ENCODE peak calls at places on chromosomes 13 and 19, in six cellular contexts. U is RWPE2, A is GM12864, T is lower leg skin, I is mesothelial cell of epicardium, Q is astrocyte of the spinal cord. N is an unnamed sample.

GRCh38 chr19:49065905-49066512 is 1.4 kb upstream of the NTF4 start:
- DNase-seq in U (no peak), A (no peak), T (no peak), I (no peak), Q (no peak), N (no peak)

GRCh38 chr19:55283548-55284393 is at the start of gene BRSK1:
- DNase-seq in U (peak), A (no peak), T (no peak), I (peak), Q (peak), N (no peak)

GRCh38 chr19:28130066-28130511 is 1082.9 kb downstream of the UQCRFS1 start:
- DNase-seq in U (no peak), A (no peak), T (no peak), I (no peak), Q (no peak), N (no peak)

GRCh38 chr19:800360-801029 is 3.2 kb downstream of the PTBP1 start:
- DNase-seq in U (no peak), A (no peak), T (no peak), I (no peak), Q (no peak), N (no peak)

GRCh38 chr13:89923052-89923451 is 1424.4 kb upstream of the MIR17HG start:
- DNase-seq in U (no peak), A (no peak), T (no peak), I (no peak), Q (no peak), N (no peak)

GRCh38 chr19:53552001-53552721 is 14.2 kb downstream of the ZNF331 start:
- DNase-seq in U (no peak), A (no peak), T (no peak), I (no peak), Q (no peak), N (no peak)

GRCh38 chr19:37874784-37875183 is 31.6 kb downstream of the WDR87 start:
- DNase-seq in U (no peak), A (no peak), T (no peak), I (no peak), Q (no peak), N (no peak)

GRCh38 chr13:113332615-113333014 is 31.3 kb downstream of the GRTP1 start:
- DNase-seq in U (no peak), A (no peak), T (no peak), I (no peak), Q (no peak), N (no peak)

GRCh38 chr19:19260842-19261241 is 12.3 kb downstream of the TM6SF2 start:
- DNase-seq in U (no peak), A (no peak), T (no peak), I (no peak), Q (no peak), N (no peak)

GRCh38 chr13:98089246-98089645 is 53.6 kb upstream of the FARP1 start:
- DNase-seq in U (no peak), A (no peak), T (no peak), I (no peak), Q (peak), N (no peak)

GRCh38 chr13:81987159-81987558 is 1646.2 kb upstream of the SPRY2 start:
- DNase-seq in U (no peak), A (no peak), T (no peak), I (no peak), Q (no peak), N (no peak)
- TF ChIP-seq CTCF in U (no peak), A (no peak), T (no peak), I (no peak), Q (no peak), N (no peak)

DNA sequence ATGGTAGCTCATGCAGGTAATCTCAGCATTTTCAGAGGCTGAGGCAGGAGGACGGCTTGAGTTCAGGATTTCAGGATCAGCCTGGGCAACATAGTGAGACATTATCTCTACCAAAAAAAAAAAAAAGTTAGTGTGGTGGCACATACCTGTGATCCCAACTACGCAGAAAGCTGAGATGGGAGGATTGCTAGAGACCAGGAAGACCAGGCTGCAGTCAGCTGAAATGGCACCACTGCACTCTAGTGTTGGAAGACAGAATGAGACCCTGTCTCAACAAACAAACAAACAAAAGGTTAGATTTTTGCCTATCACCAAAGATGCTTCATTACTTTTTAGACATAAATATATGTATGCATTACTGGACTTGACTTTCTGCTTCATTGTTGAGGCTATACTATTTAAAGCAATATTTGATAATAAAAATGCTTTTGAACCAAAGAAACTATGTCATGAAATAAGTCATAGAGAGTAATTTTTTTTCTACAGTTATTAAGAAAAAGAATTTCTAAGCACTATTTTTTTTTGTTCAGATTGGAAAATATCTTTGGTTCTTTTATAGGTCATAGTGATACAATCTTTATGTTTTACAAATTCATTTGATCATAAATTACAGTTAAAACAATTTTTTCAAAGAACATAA is 1180.1 kb upstream of the ATXN8OS start:
- DNase-seq in U (no peak), A (no peak), T (no peak), I (no peak), Q (peak), N (no peak)
- TF ChIP-seq CTCF in U (peak), A (peak), T (no peak), I (no peak), Q (peak), N (peak)

DNA sequence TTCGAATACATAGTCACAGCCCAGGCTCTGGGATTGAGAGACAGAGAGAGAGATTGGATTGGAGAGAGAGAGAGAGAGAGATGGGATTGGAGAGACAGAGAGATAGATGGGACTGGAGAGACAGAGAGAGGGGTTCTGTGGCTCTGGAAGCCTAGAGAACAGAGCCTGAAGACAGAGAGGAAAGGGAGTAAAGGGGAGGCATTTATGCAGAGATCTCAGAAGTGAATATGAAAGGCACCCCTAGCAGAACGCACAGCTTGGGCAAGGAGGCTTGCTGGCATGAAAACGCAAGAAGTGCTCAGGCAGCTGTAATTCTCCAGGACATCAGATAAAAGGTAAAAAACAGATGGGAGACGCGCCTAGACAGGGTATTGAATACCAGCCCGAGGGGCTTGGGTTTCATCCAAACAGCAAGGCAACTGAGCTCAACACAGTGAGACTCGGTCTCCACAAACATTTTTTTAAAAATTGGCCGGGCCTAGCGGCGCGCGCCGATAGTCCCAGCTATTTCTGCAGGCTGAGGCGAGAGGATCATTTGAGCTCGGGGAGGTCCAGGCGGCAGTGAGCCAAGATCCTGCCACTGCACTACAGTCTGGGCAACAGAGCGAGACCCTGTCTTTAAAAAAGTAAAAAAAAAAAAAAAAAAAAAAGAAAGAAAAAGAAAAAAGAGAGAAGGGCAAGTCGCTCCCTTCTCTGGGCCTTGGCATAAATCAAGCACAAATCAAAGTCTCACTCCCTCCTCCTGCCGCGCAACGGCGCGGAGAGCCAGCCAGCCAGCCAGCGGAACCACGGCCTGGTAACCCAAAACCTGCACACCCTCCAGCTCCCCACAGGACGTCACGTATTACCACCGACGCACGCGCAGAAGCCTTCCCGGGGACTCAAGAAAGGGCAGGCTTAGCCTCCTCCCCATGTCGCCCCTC is 769 bp upstream of the PPP2R1A start:
- DNase-seq in U (no peak), A (no peak), T (peak), I (peak), Q (no peak), N (peak)
- TF ChIP-seq CTCF in U (no peak), A (no peak), T (no peak), I (no peak), Q (no peak), N (peak)

DNA sequence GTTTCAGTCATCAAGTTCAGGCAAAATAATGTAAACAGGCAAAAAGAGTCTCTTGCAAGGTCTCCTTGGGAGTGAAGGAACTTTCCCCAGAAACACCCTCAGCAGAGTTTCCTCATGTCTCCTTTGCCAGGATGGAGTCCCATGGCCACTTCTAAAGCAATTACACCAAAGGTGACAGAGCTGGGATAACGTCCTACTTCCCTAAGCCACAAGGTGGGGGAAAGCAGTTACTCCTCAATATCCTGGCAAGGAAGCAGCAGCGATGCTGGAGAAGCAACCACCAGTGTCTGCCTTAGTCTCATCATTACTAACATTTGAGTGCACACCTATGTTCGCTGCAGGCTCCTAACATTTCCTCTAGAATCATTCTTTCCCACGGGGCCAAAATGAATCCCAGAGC is 88.6 kb downstream of the UBL3 start:
- DNase-seq in U (no peak), A (no peak), T (no peak), I (no peak), Q (no peak), N (no peak)
- TF ChIP-seq CTCF in U (no peak), A (no peak), T (no peak), I (no peak), Q (no peak), N (no peak)

GRCh38 chr13:59178344-59178743 is 985.4 kb downstream of the DIAPH3 start:
- DNase-seq in U (no peak), A (no peak), T (no peak), I (no peak), Q (peak), N (no peak)
- TF ChIP-seq CTCF in U (no peak), A (no peak), T (no peak), I (no peak), Q (peak), N (peak)

GRCh38 chr19:29777916-29778315 is 33.9 kb upstream of the CCNE1 start:
- DNase-seq in U (no peak), A (no peak), T (no peak), I (no peak), Q (no peak), N (no peak)

GRCh38 chr19:29772696-29773095 is 39.1 kb upstream of the CCNE1 start:
- DNase-seq in U (no peak), A (no peak), T (no peak), I (no peak), Q (no peak), N (no peak)

GRCh38 chr19:29773141-29773540 is 38.6 kb upstream of the CCNE1 start:
- DNase-seq in U (no peak), A (no peak), T (no peak), I (no peak), Q (no peak), N (no peak)

GRCh38 chr19:29774126-29774525 is 37.7 kb upstream of the CCNE1 start:
- DNase-seq in U (no peak), A (no peak), T (no peak), I (no peak), Q (no peak), N (no peak)

DNA sequence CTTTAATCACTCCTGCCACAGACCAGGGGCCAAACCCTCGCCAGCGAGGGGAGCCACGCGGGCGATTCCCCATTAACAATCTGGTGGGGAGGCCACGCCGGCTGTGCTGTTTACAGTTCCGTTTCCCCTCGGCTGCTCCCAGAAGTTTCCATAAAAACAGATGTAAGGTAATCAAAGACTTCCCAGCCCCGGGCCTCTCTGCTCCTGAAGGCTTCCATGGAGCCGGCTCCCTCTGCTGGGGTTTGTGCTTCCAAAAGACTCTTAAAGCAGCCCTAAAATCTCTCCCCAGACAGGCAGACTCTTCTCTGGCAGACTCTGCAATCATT is 36.3 kb upstream of the CCNE1 start:
- DNase-seq in U (no peak), A (no peak), T (no peak), I (no peak), Q (no peak), N (no peak)
- TF ChIP-seq CTCF in U (no peak), A (no peak), T (no peak), I (no peak), Q (no peak), N (no peak)

N was measured in type B pancreatic cell.